ENCODE peak calls at places on chromosomes 13 and 19, in nine cellular contexts. U, A, O, F, D, H, S, I and K are unnamed samples.

GRCh38 chr13:48962281-48962680 is 13.4 kb upstream of the FNDC3A start:
- DNase-seq in O (no peak), S (no peak), F (no peak), I (no peak), A (no peak), U (no peak), D (no peak), H (no peak), K (no peak)

GRCh38 chr13:97221046-97221445 is 1.1 kb upstream of the MBNL2 start:
- DNase-seq in S (no peak), A (no peak), D (no peak), I (no peak), F (no peak), O (no peak), U (no peak), H (no peak), K (no peak)

GRCh38 chr13:42548731-42549554 is 25.0 kb upstream of the TNFSF11 start:
- DNase-seq in A (no peak), O (no peak), U (no peak), I (no peak), F (no peak), D (no peak), S (no peak), H (no peak), K (peak)

GRCh38 chr13:112984954-112985802 is 16.2 kb downstream of the MCF2L start:
- DNase-seq in F (peak), A (no peak), H (no peak), O (no peak), S (no peak), I (no peak), U (no peak), D (no peak), K (no peak)

GRCh38 chr19:4803736-4804695 is 12.5 kb downstream of the FEM1A start:
- DNase-seq in D (peak), I (peak), A (peak), U (peak), S (peak), O (peak), F (peak), H (peak), K (peak)

GRCh38 chr19:13212759-13213330 is 62.6 kb downstream of the IER2 start:
- DNase-seq in S (peak), O (peak), F (peak), D (peak), I (peak), H (peak), U (peak), A (peak), K (peak)

GRCh38 chr19:16248380-16249023 is 50.8 kb downstream of the AP1M1 start:
- DNase-seq in S (no peak), O (no peak), A (no peak), D (no peak), H (no peak), U (no peak), F (no peak), I (no peak), K (no peak)

GRCh38 chr13:73492811-73493210 is 434.0 kb downstream of the KLF5 start:
- DNase-seq in U (peak), I (no peak), D (no peak), S (no peak), F (no peak), H (no peak), O (no peak), A (no peak), K (no peak)

GRCh38 chr19:2711175-2711936 is 8.9 kb upstream of the GNG7 start:
- DNase-seq in F (no peak), I (no peak), U (peak), D (no peak), H (no peak), S (no peak), O (no peak), A (no peak), K (no peak)

GRCh38 chr19:48344892-48345291 is 18.8 kb downstream of the TMEM143 start:
- DNase-seq in A (no peak), D (no peak), H (no peak), U (no peak), I (no peak), S (no peak), O (no peak), F (peak), K (no peak)

GRCh38 chr13:77985866-77986636 is 67.4 kb upstream of the EDNRB start:
- DNase-seq in A (no peak), F (no peak), I (no peak), H (no peak), O (no peak), U (no peak), S (no peak), D (no peak), K (no peak)

GRCh38 chr13:60969659-60970058 is 446.0 kb downstream of the PCDH20 start:
- DNase-seq in H (no peak), A (no peak), S (no peak), O (no peak), I (no peak), U (no peak), F (no peak), D (no peak), K (no peak)

GRCh38 chr13:30978981-30979956 is 46.8 kb downstream of the TEX26 start:
- DNase-seq in D (peak), O (peak), I (no peak), F (peak), A (no peak), H (no peak), S (peak), U (peak), K (no peak)

GRCh38 chr13:110163020-110163658 is 143.8 kb downstream of the COL4A1 start:
- DNase-seq in D (no peak), U (no peak), I (no peak), F (no peak), S (no peak), H (no peak), A (no peak), O (no peak), K (no peak)

GRCh38 chr19:42330521-42330835 is 5.0 kb downstream of the MEGF8 start:
- DNase-seq in F (no peak), S (no peak), D (no peak), I (no peak), A (no peak), H (no peak), O (no peak), U (no peak), K (no peak)

GRCh38 chr13:107712145-107712544 is 503.2 kb downstream of the LIG4 start:
- DNase-seq in H (no peak), S (no peak), F (no peak), A (no peak), U (no peak), O (no peak), D (no peak), I (no peak), K (no peak)

GRCh38 chr13:63910406-63910957 is 2494.8 kb upstream of the PCDH20 start:
- DNase-seq in H (no peak), S (no peak), I (no peak), U (no peak), D (no peak), O (no peak), F (peak), A (no peak), K (no peak)

GRCh38 chr19:56263319-56263718 is 9.2 kb upstream of the EDDM13 start:
- DNase-seq in U (no peak), O (no peak), I (no peak), A (no peak), D (no peak), F (no peak), H (no peak), S (no peak), K (no peak)

GRCh38 chr19:55553217-55554182 is 8.2 kb upstream of the SBK3 start:
- DNase-seq in I (no peak), S (no peak), O (no peak), A (no peak), F (peak), U (no peak), H (no peak), D (no peak), K (no peak)

GRCh38 chr19:2887391-2887914 is 13.3 kb upstream of the ZNF57 start:
- DNase-seq in H (no peak), S (no peak), F (peak), O (no peak), A (peak), I (no peak), U (peak), D (no peak), K (peak)

GRCh38 chr13:67935655-67936054 is 705.5 kb upstream of the PCDH9 start:
- DNase-seq in S (no peak), F (no peak), I (no peak), H (no peak), D (no peak), A (no peak), O (no peak), U (no peak), K (no peak)

GRCh38 chr19:33176670-33177416 is 17.3 kb upstream of the LRP3 start:
- DNase-seq in U (peak), S (peak), F (peak), D (peak), H (peak), A (peak), I (peak), O (peak), K (peak)

GRCh38 chr13:101661839-101662238 is 209.4 kb downstream of the ITGBL1 start:
- DNase-seq in D (no peak), O (no peak), A (peak), U (no peak), I (no peak), S (no peak), F (no peak), H (no peak), K (no peak)

GRCh38 chr19:47637550-47637949 is 28.6 kb downstream of the BICRA start:
- DNase-seq in S (no peak), D (no peak), H (no peak), A (no peak), I (no peak), O (no peak), U (no peak), F (no peak), K (no peak)

GRCh38 chr13:64556391-64556790 is 2673.7 kb downstream of the PCDH9 start:
- DNase-seq in H (no peak), O (no peak), U (no peak), A (no peak), D (no peak), F (no peak), S (no peak), I (no peak), K (no peak)

GRCh38 chr13:112451512-112452379 is 75.6 kb downstream of the SPACA7 start:
- DNase-seq in I (no peak), H (no peak), A (no peak), S (no peak), U (no peak), F (no peak), O (no peak), D (no peak), K (no peak)

GRCh38 chr13:49418206-49418605 is 25.7 kb downstream of the CAB39L start:
- DNase-seq in U (no peak), I (no peak), S (no peak), O (no peak), F (no peak), H (no peak), D (no peak), A (no peak), K (no peak)

GRCh38 chr19:55353803-55354697 is 469 bp downstream of the COX6B2 start:
- DNase-seq in A (no peak), O (no peak), I (peak), D (peak), S (peak), H (peak), F (peak), U (peak), K (peak)

GRCh38 chr19:7522923-7523667 is 671 bp downstream of the MCOLN1 start:
- DNase-seq in F (no peak), U (no peak), H (no peak), S (no peak), I (no peak), O (no peak), A (no peak), D (no peak), K (no peak)

GRCh38 chr19:19554074-19555023 is 16.3 kb downstream of the CILP2 start:
- DNase-seq in O (peak), S (peak), A (no peak), U (peak), H (peak), D (peak), I (no peak), F (peak), K (peak)

GRCh38 chr13:19957320-19958118 is 1.0 kb upstream of the ZMYM2 start:
- DNase-seq in U (peak), S (peak), O (peak), H (peak), F (peak), I (peak), D (peak), A (peak), K (peak)

GRCh38 chr13:46184277-46184699 is 2.3 kb upstream of the LCP1 start:
- DNase-seq in A (no peak), S (peak), H (peak), D (peak), U (no peak), O (peak), F (peak), I (peak), K (peak)

GRCh38 chr13:73832203-73832602 is 302.0 kb downstream of the KLF12 start:
- DNase-seq in O (no peak), I (no peak), D (no peak), A (no peak), S (no peak), U (no peak), H (no peak), F (no peak), K (no peak)

GRCh38 chr19:4477034-4477801 is 5.1 kb downstream of the HDGFL2 start:
- DNase-seq in H (no peak), A (no peak), D (no peak), I (no peak), F (no peak), U (no peak), S (no peak), O (no peak), K (no peak)

GRCh38 chr19:48881741-48882657 is 9.8 kb downstream of the PPP1R15A start:
- DNase-seq in F (peak), U (no peak), O (no peak), D (no peak), S (no peak), A (no peak), I (no peak), H (no peak), K (no peak)

GRCh38 chr19:29540128-29540527 is 14.3 kb downstream of the VSTM2B start:
- DNase-seq in O (no peak), F (no peak), A (no peak), S (no peak), I (no peak), U (no peak), D (no peak), H (no peak), K (no peak)